ENCODE peak calls at places on chromosomes 11 and 22, in ten cellular contexts. W is stimulated activated CD8-positive, alpha-beta memory T cell treated with anti-CD3 and anti-CD28 coated beads, Interleukin-15, amount 100 ng/mL, for 1 hour; I is ureter; Y is endodermal cell; Q is spleen; T is uterus; J is A549; X is cardiac septum; M is NCI-H1092; K is activated T-helper 1 cell treated with anti-CD3 and anti-CD28 coated beads, Interleukin-12 subunit alpha, Interleukin-12 subunit beta, Interleukin-2, Interleukin-4 antibody, amounts not matched to agents 30 ng/mL and 10 ng/mL and 1 ng/mL, durations not matched to agents 14 hours and 24 hours and 36 hours. N is an unnamed sample.

GRCh38 chr11:120424185-120424969 is 87.2 kb upstream of the GRIK4 start:
- DNase-seq in T (no peak), I (no peak), J (no peak), W (no peak), Y (no peak), K (no peak), X (no peak), M (no peak), Q (no peak), N (no peak)

GRCh38 chr11:127074151-127074761 is 73.7 kb upstream of the KIRREL3 start:
- DNase-seq in Y (peak), Q (no peak), T (no peak), W (no peak), M (peak), J (peak), K (no peak), I (no peak), X (no peak), N (peak)

GRCh38 chr22:26464312-26464711 is 19.3 kb downstream of the HPS4 start:
- DNase-seq in K (no peak), Y (no peak), M (no peak), I (no peak), Q (no peak), T (no peak), X (no peak), W (no peak), J (no peak), N (no peak)

GRCh38 chr11:32833921-32834320 is 4.2 kb downstream of the PRRG4 start:
- DNase-seq in T (no peak), W (no peak), X (no peak), Q (no peak), M (no peak), I (no peak), K (no peak), Y (no peak), J (no peak), N (peak)

GRCh38 chr11:33988586-33989370 is 62.8 kb upstream of the CAPRIN1 start:
- DNase-seq in M (no peak), W (no peak), K (no peak), I (no peak), J (no peak), Y (no peak), X (no peak), Q (no peak), T (no peak), N (no peak)

GRCh38 chr11:69211540-69212120 is 55.9 kb downstream of the SMIM38 start:
- DNase-seq in K (no peak), M (no peak), J (no peak), W (no peak), X (peak), T (no peak), I (peak), Q (no peak), Y (no peak), N (no peak)

GRCh38 chr11:57800444-57801184 is 39.0 kb downstream of the CTNND1 start:
- DNase-seq in T (no peak), X (no peak), I (no peak), Q (no peak), J (peak), W (no peak), M (peak), K (peak), Y (peak), N (peak)

GRCh38 chr11:6727971-6728890 is 43.5 kb downstream of the OR2AG2 start:
- DNase-seq in M (no peak), W (no peak), K (no peak), I (no peak), X (no peak), T (no peak), J (no peak), Q (no peak), Y (no peak), N (no peak)

GRCh38 chr11:94151903-94152677 is 23.4 kb downstream of the PANX1 start:
- DNase-seq in M (no peak), J (peak), T (no peak), Y (peak), K (no peak), I (no peak), W (no peak), X (no peak), Q (no peak), N (no peak)

GRCh38 chr11:2396471-2396870 is 4.1 kb upstream of the TSSC4 start:
- DNase-seq in I (no peak), W (no peak), M (no peak), J (no peak), Q (no peak), Y (no peak), X (no peak), T (no peak), K (no peak), N (no peak)

GRCh38 chr22:19526702-19527111 is 2.5 kb upstream of the CLDN5 start:
- DNase-seq in I (no peak), Y (peak), X (peak), W (no peak), J (no peak), M (no peak), T (no peak), Q (peak), K (no peak), N (no peak)

GRCh38 chr11:64501500-64502427 is 89.3 kb upstream of the SLC22A12 start:
- DNase-seq in Y (no peak), Q (no peak), I (no peak), T (no peak), M (no peak), W (no peak), K (no peak), X (no peak), J (no peak), N (no peak)

GRCh38 chr11:12439615-12440014 is 62.2 kb downstream of the PARVA start:
- DNase-seq in W (no peak), K (no peak), Y (peak), J (no peak), X (no peak), T (no peak), I (no peak), M (no peak), Q (no peak), N (peak)

GRCh38 chr22:38422615-38423511 is 32.1 kb downstream of the KCNJ4 start:
- DNase-seq in X (no peak), M (peak), Y (peak), J (no peak), K (no peak), T (no peak), I (no peak), Q (no peak), W (no peak), N (peak)

GRCh38 chr22:49550766-49551362 is 276.8 kb downstream of the BRD1 start:
- DNase-seq in J (no peak), X (peak), Y (no peak), I (no peak), K (no peak), Q (peak), T (no peak), M (no peak), W (no peak), N (no peak)

GRCh38 chr11:33116535-33116934 is 44.7 kb downstream of the CSTF3 start:
- DNase-seq in Y (no peak), W (no peak), J (no peak), Q (no peak), T (no peak), K (no peak), X (no peak), M (no peak), I (no peak), N (no peak)

GRCh38 chr22:49655168-49655812 is 172.4 kb downstream of the BRD1 start:
- DNase-seq in Y (no peak), Q (peak), J (no peak), T (no peak), X (no peak), K (no peak), W (no peak), M (no peak), I (no peak), N (no peak)

GRCh38 chr11:108432783-108433182 is 34.5 kb downstream of the C11orf65 start:
- DNase-seq in I (no peak), X (no peak), W (no peak), Q (no peak), K (no peak), M (no peak), J (no peak), Y (no peak), T (no peak), N (no peak)

GRCh38 chr11:64341851-64342791 is 2.1 kb downstream of the CCDC88B start:
- DNase-seq in J (peak), I (peak), Q (peak), K (peak), M (no peak), W (peak), T (peak), Y (peak), X (peak), N (peak)

GRCh38 chr11:102830328-102830727 is 13.1 kb downstream of the MMP3 start:
- DNase-seq in K (no peak), I (no peak), X (no peak), Q (no peak), J (no peak), Y (no peak), W (no peak), T (no peak), M (no peak), N (no peak)

GRCh38 chr11:88359529-88359928 is 22.0 kb upstream of the CTSC start:
- DNase-seq in X (no peak), W (no peak), Y (no peak), M (no peak), K (no peak), I (no peak), Q (no peak), J (no peak), T (no peak), N (no peak)

GRCh38 chr22:21984793-21985192 is 2.2 kb upstream of the TOP3B start:
- DNase-seq in M (no peak), I (no peak), W (no peak), K (no peak), J (no peak), Y (peak), T (no peak), Q (peak), X (no peak), N (peak)

GRCh38 chr11:12482839-12483238 is 105.5 kb downstream of the PARVA start:
- DNase-seq in Q (no peak), I (no peak), M (no peak), K (no peak), W (no peak), Y (no peak), X (no peak), J (no peak), T (no peak), N (no peak)

GRCh38 chr11:72921028-72921716 is 107.0 kb downstream of the ATG16L2 start:
- DNase-seq in Y (no peak), J (no peak), K (no peak), X (no peak), I (no peak), T (no peak), M (no peak), Q (no peak), W (no peak), N (no peak)

GRCh38 chr22:23837911-23838685 is 708 bp downstream of the DERL3 start:
- DNase-seq in M (no peak), I (no peak), J (no peak), K (no peak), Y (peak), Q (peak), T (no peak), W (no peak), X (no peak), N (peak)

GRCh38 chr22:17064498-17065100 is 20.2 kb upstream of the IL17RA start:
- DNase-seq in X (no peak), T (no peak), W (no peak), M (no peak), K (no peak), Q (no peak), I (no peak), Y (no peak), J (no peak), N (no peak)

GRCh38 chr11:116217006-116217405 is 555.8 kb downstream of the BUD13 start:
- DNase-seq in X (peak), K (peak), W (no peak), Q (no peak), M (peak), J (peak), T (no peak), I (no peak), Y (no peak), N (peak)

GRCh38 chr11:116990061-116990473 is 108.2 kb downstream of the SIK3 start:
- DNase-seq in W (no peak), K (no peak), I (no peak), Y (no peak), J (no peak), T (no peak), Q (no peak), X (no peak), M (no peak), N (no peak)

GRCh38 chr11:84924290-84924689 is 702.9 kb downstream of the DLG2 start:
- DNase-seq in Q (no peak), J (no peak), Y (no peak), T (no peak), I (no peak), M (no peak), W (no peak), K (no peak), X (no peak), N (no peak)

GRCh38 chr11:62544521-62545436 is 1.8 kb downstream of the AHNAK start:
- DNase-seq in W (no peak), M (no peak), Q (no peak), K (no peak), I (peak), J (peak), X (no peak), T (no peak), Y (peak), N (no peak)

GRCh38 chr22:46936378-46936916 is 174.0 kb downstream of the TBC1D22A start:
- DNase-seq in J (no peak), Q (no peak), K (no peak), M (no peak), I (no peak), X (no peak), W (no peak), T (no peak), Y (no peak), N (no peak)

GRCh38 chr11:2742611-2743426 is 43.0 kb upstream of the KCNQ1OT1 start:
- DNase-seq in Q (peak), K (no peak), T (peak), W (no peak), I (no peak), X (no peak), M (no peak), Y (no peak), J (no peak), N (no peak)

GRCh38 chr11:65977621-65978390 is 16.3 kb downstream of the SART1 start:
- DNase-seq in W (no peak), M (no peak), Y (no peak), T (no peak), Q (no peak), J (no peak), X (no peak), I (no peak), K (no peak), N (no peak)

GRCh38 chr22:41910599-41911291 is 4.1 kb downstream of the SHISA8 start:
- DNase-seq in W (no peak), J (no peak), X (no peak), Q (no peak), M (no peak), Y (peak), K (no peak), I (peak), T (no peak), N (peak)

GRCh38 chr22:25777870-25778269 is 35.9 kb downstream of the MYO18B start:
- DNase-seq in Q (no peak), K (peak), J (peak), T (no peak), Y (no peak), I (no peak), X (no peak), M (peak), W (no peak), N (peak)

GRCh38 chr11:108713076-108713790 is 48.4 kb downstream of the DDX10 start:
- DNase-seq in Q (no peak), M (no peak), K (no peak), X (no peak), J (no peak), I (no peak), T (no peak), W (no peak), Y (no peak), N (no peak)

GRCh38 chr11:59857444-59858434 is 8.5 kb downstream of the TCN1 start:
- DNase-seq in T (no peak), J (peak), K (no peak), Q (no peak), Y (peak), M (no peak), W (no peak), I (no peak), X (no peak), N (peak)

GRCh38 chr22:48496987-48497650 is 1330.6 kb downstream of the BRD1 start:
- DNase-seq in Y (peak), J (no peak), X (no peak), I (no peak), M (no peak), T (no peak), K (no peak), W (no peak), Q (peak), N (peak)

GRCh38 chr11:57568330-57568766 is 876 bp upstream of the UBE2L6 start:
- DNase-seq in W (peak), K (peak), J (no peak), I (peak), X (no peak), Y (peak), T (peak), M (no peak), Q (no peak), N (peak)

GRCh38 chr11:118614511-118614910 is 7.1 kb downstream of the PHLDB1 start:
- DNase-seq in W (no peak), Y (peak), Q (peak), J (no peak), T (no peak), I (no peak), K (no peak), M (no peak), X (peak), N (no peak)

N was measured in GM23338.